ENCODE peak calls at places on chromosome 22, in four cellular contexts. S is K562, O is HCT116, K is HepG2. F is an unnamed sample.

GRCh38 chr22:46734830-46735453 is 3.1 kb downstream of the CERK start:
- DNase-seq in S (no peak), O (no peak), K (no peak), F (no peak)

GRCh38 chr22:20226077-20226716 is 41.9 kb downstream of the RTN4R start:
- DNase-seq in O (no peak), K (no peak), S (no peak), F (no peak)

GRCh38 chr22:28597665-28598064 is 82.0 kb downstream of the TTC28 start:
- DNase-seq in K (no peak), O (no peak), S (no peak), F (no peak)

GRCh38 chr22:41914611-41915034 is 251 bp downstream of the SHISA8 start:
- DNase-seq in K (no peak), O (no peak), S (no peak), F (no peak)

GRCh38 chr22:42326786-42327185 is 56.3 kb upstream of the TCF20 start:
- DNase-seq in K (no peak), O (no peak), S (no peak), F (no peak)

GRCh38 chr22:29030618-29031235 is 30.9 kb downstream of the C22orf31 start:
- DNase-seq in K (peak), O (peak), S (peak), F (no peak)

GRCh38 chr22:42279425-42280020 is 9.1 kb upstream of the TCF20 start:
- DNase-seq in O (no peak), K (no peak), S (no peak), F (no peak)

GRCh38 chr22:46830841-46831240 is 68.4 kb downstream of the TBC1D22A start:
- DNase-seq in O (no peak), S (no peak), K (no peak), F (no peak)

GRCh38 chr22:26460202-26460601 is 23.4 kb downstream of the HPS4 start:
- DNase-seq in K (no peak), S (no peak), O (no peak), F (no peak)

GRCh38 chr22:21942407-21942895 is 10.2 kb downstream of the PPM1F start:
- DNase-seq in S (no peak), K (no peak), O (peak), F (no peak)

GRCh38 chr22:19929586-19930302 is 11.8 kb upstream of the COMT start:
- DNase-seq in S (no peak), K (no peak), O (no peak), F (no peak)

GRCh38 chr22:25628494-25628893 is 64.0 kb downstream of the GRK3 start:
- DNase-seq in O (no peak), S (no peak), K (no peak), F (no peak)

GRCh38 chr22:26679003-26679629 is 21.7 kb downstream of the MIAT start:
- DNase-seq in K (peak), S (peak), O (peak), F (peak)

GRCh38 chr22:41830174-41830573 is 2.7 kb upstream of the SREBF2 start:
- DNase-seq in O (no peak), K (no peak), S (no peak), F (no peak)

GRCh38 chr22:46457502-46458488 is 79.6 kb downstream of the CELSR1 start:
- DNase-seq in S (no peak), K (no peak), O (no peak), F (no peak)

GRCh38 chr22:45058622-45058912 is 48.8 kb upstream of the PHF21B start:
- DNase-seq in O (no peak), K (no peak), S (no peak), F (no peak)

GRCh38 chr22:45499746-45500145 is 2.9 kb upstream of the FBLN1 start:
- DNase-seq in O (no peak), K (no peak), S (no peak), F (no peak)

GRCh38 chr22:40381461-40381860 is 11.1 kb downstream of the SGSM3 start:
- DNase-seq in K (no peak), S (no peak), O (no peak), F (no peak)

GRCh38 chr22:17119481-17120202 is 1.5 kb downstream of the TMEM121B start:
- DNase-seq in S (peak), O (no peak), K (no peak), F (no peak)

GRCh38 chr22:49418943-49419342 is 408.7 kb downstream of the BRD1 start:
- DNase-seq in O (no peak), S (no peak), K (no peak), F (no peak)

GRCh38 chr22:17243524-17243923 is 24.3 kb upstream of the ADA2 start:
- DNase-seq in S (peak), K (no peak), O (no peak), F (no peak)

GRCh38 chr22:31177420-31178162 is 17.6 kb downstream of the RNF185 start:
- DNase-seq in S (no peak), K (no peak), O (no peak), F (no peak)
- TF ChIP-seq SIN3A in S (no peak), K (no peak), O (no peak), F (no peak)

GRCh38 chr22:47898946-47899345 is 1136.5 kb downstream of the TBC1D22A start:
- DNase-seq in O (no peak), S (no peak), K (no peak), F (no peak)

GRCh38 chr22:47902646-47903180 is 1140.3 kb downstream of the TBC1D22A start:
- DNase-seq in S (no peak), O (no peak), K (no peak), F (no peak)

GRCh38 chr22:47899894-47900293 is 1137.4 kb downstream of the TBC1D22A start:
- DNase-seq in S (no peak), O (no peak), K (no peak), F (no peak)

GRCh38 chr22:47901911-47902310 is 1139.5 kb downstream of the TBC1D22A start:
- DNase-seq in O (no peak), K (no peak), S (no peak), F (no peak)
- TF ChIP-seq TCF7L2 in O (no peak), K (no peak), S (no peak), F (no peak)

GRCh38 chr22:43592470-43592869 is 180.7 kb downstream of the MPPED1 start:
- DNase-seq in S (peak), O (no peak), K (no peak), F (no peak)
- TF ChIP-seq SIN3A in S (no peak), O (no peak), K (no peak), F (no peak)

DNA sequence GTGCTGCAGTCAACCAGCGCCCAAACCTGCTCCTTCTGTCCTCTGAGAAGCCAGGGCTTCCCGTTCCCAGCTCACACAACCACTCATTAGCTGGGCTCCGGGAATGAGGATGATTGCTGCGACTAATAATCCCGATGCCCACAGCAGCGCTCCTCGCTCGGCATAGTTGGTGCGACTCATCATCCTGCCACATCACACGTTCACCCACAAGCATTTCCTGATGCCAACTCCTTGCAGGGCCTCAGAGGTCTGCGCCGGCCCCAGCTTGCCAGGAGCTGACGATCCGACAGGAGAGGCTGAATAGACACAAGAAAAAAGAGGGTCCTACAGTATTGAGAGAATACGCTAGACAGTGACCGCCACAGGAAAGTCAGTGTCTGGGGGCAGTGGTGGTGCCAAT is 10.6 kb upstream of the CSNK1E start:
- DNase-seq in S (no peak), O (no peak), K (no peak), F (no peak)
- TF ChIP-seq TCF7L2 in S (no peak), O (no peak), K (no peak), F (no peak)

DNA sequence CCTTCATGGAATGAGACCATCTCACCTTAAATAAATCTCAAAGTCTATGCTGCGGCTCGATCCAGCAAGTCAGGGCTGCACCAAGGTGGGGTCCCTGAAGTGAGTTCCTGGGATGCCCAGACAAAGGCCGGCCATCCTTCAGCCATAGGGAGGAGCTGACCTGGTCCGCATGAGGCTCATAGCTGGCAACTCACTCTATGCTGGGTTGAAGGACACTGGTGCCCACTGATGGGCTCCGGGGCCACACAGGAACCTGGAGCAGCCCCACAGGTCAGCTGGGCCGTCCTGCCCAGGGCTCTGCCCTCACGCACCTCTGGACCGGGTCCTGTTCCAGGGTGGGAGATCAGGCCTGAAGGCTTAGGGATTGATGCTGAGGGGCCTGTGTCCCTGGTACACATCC is 1339.3 kb downstream of the TBC1D22A start:
- DNase-seq in S (no peak), K (no peak), O (no peak), F (no peak)
- TF ChIP-seq SIN3A in S (no peak), K (no peak), O (no peak), F (no peak)

GRCh38 chr22:23256986-23257888 is 76.9 kb downstream of the BCR start:
- DNase-seq in S (no peak), O (no peak), K (no peak), F (no peak)
- TF ChIP-seq TCF7L2 in S (no peak), O (no peak), K (no peak), F (no peak)

DNA sequence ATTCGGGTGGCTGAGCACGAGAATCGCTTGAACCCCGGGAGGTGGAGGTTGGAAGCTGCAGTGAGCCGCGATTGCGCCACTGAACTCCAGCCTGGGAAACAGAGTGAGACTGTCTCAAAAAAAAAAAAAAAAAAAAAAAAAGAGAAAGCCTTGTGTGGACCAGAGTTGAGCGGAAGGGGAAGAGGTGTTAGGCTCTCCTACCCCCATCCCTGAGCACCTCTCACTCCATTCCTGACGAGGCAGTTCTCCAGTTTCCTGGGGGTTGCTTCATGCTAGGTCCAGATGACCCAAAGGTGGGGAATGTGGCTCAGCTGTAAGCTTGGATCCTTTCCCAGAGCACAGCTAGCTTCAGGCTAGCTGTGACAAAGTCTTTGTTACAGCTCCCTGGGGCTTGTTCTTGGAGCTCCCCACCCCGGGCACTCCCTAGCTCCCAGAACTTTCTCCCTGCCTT is 8.8 kb upstream of the DNAL4 start:
- DNase-seq in K (peak), O (peak), S (no peak), F (peak)
- TF ChIP-seq SIN3A in K (no peak), O (no peak), S (no peak), F (no peak)